ENCODE peak calls at places on chromosome X, in eight cellular contexts. One of them, this sample, is unnamed.

GRCh38 chrX:18390941-18391538 is 34.4 kb upstream of the CDKL5 start:
- DNase-seq in right lobe of liver: peak
- DNase-seq in foreskin fibroblast: peak
- DNase-seq in GM06990: peak
- DNase-seq in iris pigment epithelial cell: peak
- DNase-seq in non-pigmented ciliary epithelial cell: no peak
- DNase-seq in CD4-positive, alpha-beta T cell: peak
- DNase-seq in HFF-Myc: no peak
- DNase-seq in this sample: peak

GRCh38 chrX:10190367-10190766 is 33.6 kb downstream of the CLCN4 start:
- DNase-seq in right lobe of liver: no peak
- DNase-seq in non-pigmented ciliary epithelial cell: no peak
- DNase-seq in HFF-Myc: peak
- DNase-seq in foreskin fibroblast: peak
- DNase-seq in CD4-positive, alpha-beta T cell: no peak
- DNase-seq in iris pigment epithelial cell: peak
- DNase-seq in GM06990: no peak
- DNase-seq in this sample: no peak

GRCh38 chrX:154775611-154776349 is 13.1 kb downstream of the DKC1 start:
- DNase-seq in non-pigmented ciliary epithelial cell: no peak
- DNase-seq in HFF-Myc: no peak
- DNase-seq in foreskin fibroblast: peak
- DNase-seq in GM06990: no peak
- DNase-seq in iris pigment epithelial cell: peak
- DNase-seq in right lobe of liver: no peak
- DNase-seq in CD4-positive, alpha-beta T cell: no peak
- DNase-seq in this sample: no peak

GRCh38 chrX:11509786-11510185 is 155.9 kb downstream of the ARHGAP6 start:
- DNase-seq in CD4-positive, alpha-beta T cell: no peak
- DNase-seq in HFF-Myc: no peak
- DNase-seq in right lobe of liver: no peak
- DNase-seq in non-pigmented ciliary epithelial cell: peak
- DNase-seq in foreskin fibroblast: peak
- DNase-seq in iris pigment epithelial cell: peak
- DNase-seq in GM06990: no peak
- DNase-seq in this sample: no peak

GRCh38 chrX:112841114-112841819 is 636 bp upstream of the AMOT start:
- DNase-seq in right lobe of liver: peak
- DNase-seq in CD4-positive, alpha-beta T cell: peak
- DNase-seq in iris pigment epithelial cell: peak
- DNase-seq in non-pigmented ciliary epithelial cell: no peak
- DNase-seq in GM06990: peak
- DNase-seq in HFF-Myc: peak
- DNase-seq in foreskin fibroblast: peak
- DNase-seq in this sample: no peak

GRCh38 chrX:136030357-136031225 is 45.4 kb downstream of the SLC9A6 start:
- DNase-seq in foreskin fibroblast: peak
- DNase-seq in GM06990: no peak
- DNase-seq in CD4-positive, alpha-beta T cell: no peak
- DNase-seq in non-pigmented ciliary epithelial cell: no peak
- DNase-seq in iris pigment epithelial cell: peak
- DNase-seq in HFF-Myc: no peak
- DNase-seq in right lobe of liver: no peak
- DNase-seq in this sample: no peak

GRCh38 chrX:48785525-48786214 is 720 bp upstream of the GATA1 start:
- DNase-seq in CD4-positive, alpha-beta T cell: no peak
- DNase-seq in GM06990: no peak
- DNase-seq in foreskin fibroblast: no peak
- DNase-seq in non-pigmented ciliary epithelial cell: no peak
- DNase-seq in HFF-Myc: no peak
- DNase-seq in iris pigment epithelial cell: no peak
- DNase-seq in right lobe of liver: no peak
- DNase-seq in this sample: no peak

GRCh38 chrX:39162322-39162721 is 361.1 kb downstream of the MID1IP1 start:
- DNase-seq in CD4-positive, alpha-beta T cell: peak
- DNase-seq in GM06990: no peak
- DNase-seq in iris pigment epithelial cell: no peak
- DNase-seq in right lobe of liver: no peak
- DNase-seq in HFF-Myc: no peak
- DNase-seq in foreskin fibroblast: no peak
- DNase-seq in non-pigmented ciliary epithelial cell: no peak
- DNase-seq in this sample: no peak

GRCh38 chrX:36957425-36958328 is 50.5 kb upstream of the FAM47C start:
- DNase-seq in non-pigmented ciliary epithelial cell: no peak
- DNase-seq in foreskin fibroblast: no peak
- DNase-seq in right lobe of liver: peak
- DNase-seq in CD4-positive, alpha-beta T cell: no peak
- DNase-seq in GM06990: no peak
- DNase-seq in HFF-Myc: no peak
- DNase-seq in iris pigment epithelial cell: no peak
- DNase-seq in this sample: no peak

GRCh38 chrX:129932792-129933321 is 26.9 kb downstream of the UTP14A start:
- DNase-seq in right lobe of liver: peak
- DNase-seq in iris pigment epithelial cell: peak
- DNase-seq in GM06990: peak
- DNase-seq in non-pigmented ciliary epithelial cell: no peak
- DNase-seq in HFF-Myc: no peak
- DNase-seq in CD4-positive, alpha-beta T cell: no peak
- DNase-seq in foreskin fibroblast: peak
- DNase-seq in this sample: no peak

GRCh38 chrX:2828404-2829065 is at the start of gene GYG2:
- DNase-seq in right lobe of liver: peak
- DNase-seq in GM06990: no peak
- DNase-seq in foreskin fibroblast: peak
- DNase-seq in CD4-positive, alpha-beta T cell: no peak
- DNase-seq in HFF-Myc: no peak
- DNase-seq in iris pigment epithelial cell: peak
- DNase-seq in non-pigmented ciliary epithelial cell: no peak
- DNase-seq in this sample: no peak

GRCh38 chrX:77899081-77899828 is at the start of gene COX7B:
- DNase-seq in HFF-Myc: peak
- DNase-seq in non-pigmented ciliary epithelial cell: peak
- DNase-seq in GM06990: peak
- DNase-seq in iris pigment epithelial cell: peak
- DNase-seq in right lobe of liver: peak
- DNase-seq in CD4-positive, alpha-beta T cell: peak
- DNase-seq in foreskin fibroblast: peak
- DNase-seq in this sample: peak

GRCh38 chrX:25442501-25442900 is 426.7 kb upstream of the ARX start:
- DNase-seq in non-pigmented ciliary epithelial cell: no peak
- DNase-seq in iris pigment epithelial cell: peak
- DNase-seq in foreskin fibroblast: no peak
- DNase-seq in HFF-Myc: no peak
- DNase-seq in right lobe of liver: no peak
- DNase-seq in CD4-positive, alpha-beta T cell: no peak
- DNase-seq in GM06990: no peak
- DNase-seq in this sample: no peak

GRCh38 chrX:40821780-40822179 is 86.4 kb upstream of the MED14 start:
- DNase-seq in non-pigmented ciliary epithelial cell: no peak
- DNase-seq in right lobe of liver: no peak
- DNase-seq in foreskin fibroblast: no peak
- DNase-seq in iris pigment epithelial cell: no peak
- DNase-seq in CD4-positive, alpha-beta T cell: no peak
- DNase-seq in HFF-Myc: no peak
- DNase-seq in GM06990: no peak
- DNase-seq in this sample: no peak

GRCh38 chrX:119121341-119121740 is 6.3 kb downstream of the KIAA1210 start:
- DNase-seq in non-pigmented ciliary epithelial cell: no peak
- DNase-seq in right lobe of liver: no peak
- DNase-seq in CD4-positive, alpha-beta T cell: no peak
- DNase-seq in GM06990: no peak
- DNase-seq in foreskin fibroblast: peak
- DNase-seq in HFF-Myc: no peak
- DNase-seq in iris pigment epithelial cell: peak
- DNase-seq in this sample: peak

GRCh38 chrX:25721564-25721963 is 416.6 kb upstream of the MAGEB18 start:
- DNase-seq in foreskin fibroblast: peak
- DNase-seq in right lobe of liver: no peak
- DNase-seq in HFF-Myc: no peak
- DNase-seq in GM06990: no peak
- DNase-seq in non-pigmented ciliary epithelial cell: no peak
- DNase-seq in CD4-positive, alpha-beta T cell: no peak
- DNase-seq in iris pigment epithelial cell: peak
- DNase-seq in this sample: no peak

GRCh38 chrX:143437439-143437838 is 79.8 kb downstream of the SPANXN3 start:
- DNase-seq in foreskin fibroblast: no peak
- DNase-seq in right lobe of liver: no peak
- DNase-seq in GM06990: no peak
- DNase-seq in non-pigmented ciliary epithelial cell: no peak
- DNase-seq in HFF-Myc: no peak
- DNase-seq in iris pigment epithelial cell: peak
- DNase-seq in CD4-positive, alpha-beta T cell: no peak
- DNase-seq in this sample: no peak

GRCh38 chrX:150688911-150689451 is 4.2 kb upstream of the MTMR1 start:
- DNase-seq in GM06990: no peak
- DNase-seq in non-pigmented ciliary epithelial cell: peak
- DNase-seq in right lobe of liver: no peak
- DNase-seq in foreskin fibroblast: peak
- DNase-seq in HFF-Myc: peak
- DNase-seq in CD4-positive, alpha-beta T cell: no peak
- DNase-seq in iris pigment epithelial cell: peak
- DNase-seq in this sample: peak

GRCh38 chrX:47540754-47541538 is 20.1 kb upstream of the ARAF start:
- DNase-seq in foreskin fibroblast: peak
- DNase-seq in CD4-positive, alpha-beta T cell: no peak
- DNase-seq in GM06990: no peak
- DNase-seq in HFF-Myc: peak
- DNase-seq in right lobe of liver: peak
- DNase-seq in non-pigmented ciliary epithelial cell: peak
- DNase-seq in iris pigment epithelial cell: peak
- DNase-seq in this sample: peak

GRCh38 chrX:18707442-18708049 is at the start of gene PPEF1:
- DNase-seq in HFF-Myc: no peak
- DNase-seq in foreskin fibroblast: no peak
- DNase-seq in GM06990: no peak
- DNase-seq in right lobe of liver: no peak
- DNase-seq in iris pigment epithelial cell: no peak
- DNase-seq in non-pigmented ciliary epithelial cell: no peak
- DNase-seq in CD4-positive, alpha-beta T cell: no peak
- DNase-seq in this sample: no peak

GRCh38 chrX:54359408-54359807 is 1.6 kb upstream of the WNK3 start:
- DNase-seq in HFF-Myc: no peak
- DNase-seq in GM06990: no peak
- DNase-seq in iris pigment epithelial cell: no peak
- DNase-seq in non-pigmented ciliary epithelial cell: no peak
- DNase-seq in CD4-positive, alpha-beta T cell: no peak
- DNase-seq in foreskin fibroblast: no peak
- DNase-seq in right lobe of liver: no peak
- DNase-seq in this sample: no peak

GRCh38 chrX:7647826-7648225 is 195.1 kb upstream of the VCX start:
- DNase-seq in non-pigmented ciliary epithelial cell: no peak
- DNase-seq in HFF-Myc: no peak
- DNase-seq in right lobe of liver: no peak
- DNase-seq in foreskin fibroblast: no peak
- DNase-seq in GM06990: no peak
- DNase-seq in CD4-positive, alpha-beta T cell: no peak
- DNase-seq in iris pigment epithelial cell: no peak
- DNase-seq in this sample: no peak

GRCh38 chrX:153766098-153766817 is 2.2 kb downstream of the PLXNB3 start:
- DNase-seq in iris pigment epithelial cell: peak
- DNase-seq in CD4-positive, alpha-beta T cell: peak
- DNase-seq in right lobe of liver: peak
- DNase-seq in HFF-Myc: peak
- DNase-seq in foreskin fibroblast: peak
- DNase-seq in non-pigmented ciliary epithelial cell: peak
- DNase-seq in GM06990: peak
- DNase-seq in this sample: peak

GRCh38 chrX:131895002-131895401 is 128.1 kb upstream of the STK26 start:
- DNase-seq in CD4-positive, alpha-beta T cell: no peak
- DNase-seq in right lobe of liver: no peak
- DNase-seq in HFF-Myc: no peak
- DNase-seq in iris pigment epithelial cell: peak
- DNase-seq in GM06990: no peak
- DNase-seq in foreskin fibroblast: peak
- DNase-seq in non-pigmented ciliary epithelial cell: peak
- DNase-seq in this sample: peak